ENCODE peak calls at places on chromosomes 5 and 9, in four cellular contexts. A is stimulated activated CD4-positive, alpha-beta T cell treated with anti-CD3 and anti-CD28 coated beads, Interleukin-1b, Interleukin-23, amount 100 ng/mL, for 24 hours; T is A549; X is foreskin keratinocyte. F is an unnamed sample.

GRCh38 chr5:83509535-83509934 is 38.0 kb downstream of the VCAN start:
- DNase-seq in T (peak), A (no peak), X (peak), F (peak)

GRCh38 chr9:10604927-10605326 is 7.9 kb downstream of the PTPRD start:
- DNase-seq in A (no peak), T (no peak), X (no peak), F (no peak)

GRCh38 chr5:72633649-72634048 is 126.4 kb upstream of the ZNF366 start:
- DNase-seq in T (no peak), X (no peak), A (no peak), F (peak)

GRCh38 chr5:67773439-67773988 is 442.0 kb upstream of the PIK3R1 start:
- DNase-seq in A (no peak), T (no peak), X (peak), F (no peak)

GRCh38 chr5:63125862-63126261 is 547.2 kb downstream of the LRRC70 start:
- DNase-seq in T (peak), A (no peak), X (peak), F (peak)

GRCh38 chr5:44360919-44361625 is 28.1 kb downstream of the FGF10 start:
- DNase-seq in T (no peak), X (no peak), A (no peak), F (no peak)

GRCh38 chr5:80238778-80239679 is 16.8 kb downstream of the SERINC5 start:
- DNase-seq in A (no peak), T (no peak), X (no peak), F (peak)

GRCh38 chr5:78005021-78005785 is 229.1 kb upstream of the TBCA start:
- DNase-seq in T (no peak), A (no peak), X (no peak), F (no peak)

GRCh38 chr5:88692979-88693932 is 189.7 kb downstream of the MEF2C start:
- DNase-seq in A (no peak), T (no peak), X (no peak), F (no peak)

GRCh38 chr5:172008689-172009141 is 2.3 kb upstream of the FBXW11 start:
- DNase-seq in T (no peak), X (no peak), A (no peak), F (no peak)

GRCh38 chr9:136089697-136090045 is 5.4 kb downstream of the NACC2 start:
- DNase-seq in A (no peak), X (no peak), T (no peak), F (peak)

GRCh38 chr9:21519855-21520434 is 37.8 kb upstream of the IFNE start:
- DNase-seq in T (no peak), X (no peak), A (no peak), F (no peak)

GRCh38 chr5:32263683-32264082 is 49.1 kb downstream of the MTMR12 start:
- DNase-seq in T (no peak), X (no peak), A (no peak), F (no peak)

GRCh38 chr5:109256486-109256885 is 153.3 kb downstream of the PJA2 start:
- DNase-seq in X (no peak), A (no peak), T (no peak), F (no peak)

GRCh38 chr5:57495285-57495684 is 12.7 kb upstream of the ACTBL2 start:
- DNase-seq in A (no peak), T (no peak), X (no peak), F (no peak)

GRCh38 chr9:36208521-36209253 is 18.0 kb downstream of the CLTA start:
- DNase-seq in A (no peak), X (no peak), T (no peak), F (no peak)

GRCh38 chr5:112109331-112109993 is 309.6 kb downstream of the EPB41L4A start:
- DNase-seq in A (no peak), T (peak), X (peak), F (peak)

GRCh38 chr5:137220523-137220927 is 278.6 kb downstream of the SPOCK1 start:
- DNase-seq in A (no peak), T (peak), X (peak), F (peak)

GRCh38 chr5:17305024-17305423 is 87.6 kb downstream of the BASP1 start:
- DNase-seq in X (no peak), T (peak), A (no peak), F (no peak)

GRCh38 chr9:95150903-95151302 is 166.6 kb downstream of the FANCC start:
- DNase-seq in T (no peak), X (no peak), A (no peak), F (no peak)

GRCh38 chr9:70580593-70581195 is 166.2 kb upstream of the KLF9 start:
- DNase-seq in A (no peak), T (no peak), X (no peak), F (no peak)

GRCh38 chr9:19875291-19875910 is 86.6 kb upstream of the SLC24A2 start:
- DNase-seq in T (no peak), X (peak), A (no peak), F (no peak)

GRCh38 chr9:124399323-124399962 is 15.8 kb downstream of the PSMB7 start:
- DNase-seq in A (no peak), X (no peak), T (no peak), F (peak)

GRCh38 chr5:117486879-117487391 is 912.3 kb upstream of the SEMA6A start:
- DNase-seq in A (no peak), T (peak), X (no peak), F (no peak)

GRCh38 chr9:110027624-110028023 is 180.3 kb downstream of the C9orf152 start:
- DNase-seq in X (no peak), T (no peak), A (no peak), F (no peak)

GRCh38 chr9:131585375-131585774 is 40.1 kb downstream of the PRRT1B start:
- DNase-seq in A (no peak), X (no peak), T (no peak), F (no peak)

GRCh38 chr5:93607367-93608258 is 24.6 kb downstream of the NR2F1 start:
- DNase-seq in A (no peak), T (peak), X (peak), F (peak)

GRCh38 chr5:3962113-3962512 is 366.5 kb downstream of the IRX1 start:
- DNase-seq in X (no peak), A (no peak), T (no peak), F (no peak)

GRCh38 chr5:142881076-142881466 is 110.9 kb downstream of the ARHGAP26 start:
- DNase-seq in A (no peak), X (no peak), T (no peak), F (peak)

GRCh38 chr9:99259231-99259918 is 37.3 kb downstream of the SEC61B start:
- DNase-seq in T (no peak), A (no peak), X (no peak), F (peak)

GRCh38 chr5:1445313-1445894 is at the start of gene SLC6A3:
- DNase-seq in T (no peak), X (no peak), A (no peak), F (no peak)

GRCh38 chr9:124852829-124853531 is at the start of gene WDR38:
- DNase-seq in X (peak), A (peak), T (peak), F (peak)

GRCh38 chr9:89604463-89605180 is at the start of gene GADD45G:
- DNase-seq in A (peak), X (peak), T (peak), F (peak)

GRCh38 chr5:30749971-30750370 is 443.5 kb upstream of the CDH6 start:
- DNase-seq in X (peak), A (no peak), T (no peak), F (no peak)

GRCh38 chr9:1454211-1454979 is 404.2 kb downstream of the DMRT2 start:
- DNase-seq in X (no peak), A (no peak), T (no peak), F (no peak)

GRCh38 chr5:10562202-10563131 is 1.4 kb upstream of the ANKRD33B start:
- DNase-seq in T (no peak), X (no peak), A (no peak), F (no peak)

GRCh38 chr5:149039501-149039900 is 23.4 kb downstream of the SH3TC2 start:
- DNase-seq in A (no peak), T (no peak), X (no peak), F (no peak)

F was measured in AG08396.